ENCODE peak calls at places on chromosomes 6 and 20, in six cellular contexts. J is stomach, F is upper lobe of left lung, T is K562, O is SK-N-SH, Q is sigmoid colon. K is an unnamed sample.

GRCh38 chr6:167015302-167015701 is 16.1 kb downstream of the CEP43 start:
- DNase-seq in T (no peak), Q (no peak), F (peak; percentile 13), O (no peak), J (no peak), K (no peak)

GRCh38 chr6:147643341-147644200 is 135.1 kb downstream of the SAMD5 start:
- DNase-seq in Q (no peak), F (no peak), O (no peak), T (no peak), J (no peak), K (no peak)

GRCh38 chr6:150511313-150511712 is 88.4 kb upstream of the PLEKHG1 start:
- DNase-seq in J (no peak), F (no peak), Q (no peak), T (no peak), O (no peak), K (no peak)

GRCh38 chr6:116482780-116483179 is 21.6 kb downstream of the CALHM6 start:
- DNase-seq in F (no peak), J (no peak), T (no peak), O (no peak), Q (no peak), K (no peak)

GRCh38 chr6:169898788-169899480 is 147.5 kb downstream of the ERMARD start:
- DNase-seq in F (peak; percentile 58), T (peak; percentile 72), O (no peak), J (no peak), Q (peak; percentile 61), K (no peak)

GRCh38 chr6:157625764-157626163 is 197.3 kb upstream of the SNX9 start:
- DNase-seq in O (no peak), Q (no peak), J (no peak), T (no peak), F (no peak), K (no peak)

GRCh38 chr6:40946738-40947301 is 92.2 kb downstream of the UNC5CL start:
- DNase-seq in F (no peak), O (no peak), J (no peak), T (no peak), Q (no peak), K (no peak)

GRCh38 chr20:57656821-57657536 is 36.8 kb upstream of the ZBP1 start:
- DNase-seq in Q (peak; percentile 60), O (peak; percentile 17), T (peak; percentile 6), J (peak; percentile 19), F (peak; percentile 48), K (no peak)

GRCh38 chr20:19017104-19017690 is 195.2 kb upstream of the SLC24A3 start:
- DNase-seq in F (peak; percentile 38), J (no peak), T (no peak), O (no peak), Q (no peak), K (no peak)

GRCh38 chr6:141415896-141416295 is 716.8 kb upstream of the GJE1 start:
- DNase-seq in O (no peak), Q (no peak), F (no peak), T (no peak), J (no peak), K (no peak)

GRCh38 chr6:3471711-3472110 is 14.9 kb upstream of the SLC22A23 start:
- DNase-seq in O (no peak), Q (no peak), T (no peak), F (no peak), J (peak; percentile 39), K (no peak)

GRCh38 chr6:106574729-106575458 is 54.4 kb downstream of the RTN4IP1 start:
- DNase-seq in J (no peak), F (peak; percentile 27), O (no peak), Q (no peak), T (no peak), K (no peak)

GRCh38 chr20:62243106-62243505 is 4.8 kb downstream of the OSBPL2 start:
- DNase-seq in T (no peak), F (no peak), J (no peak), O (no peak), Q (no peak), K (no peak)

GRCh38 chr6:4610256-4610655 is 165.9 kb upstream of the CDYL start:
- DNase-seq in Q (peak; percentile 92), F (no peak), T (no peak), O (no peak), J (no peak), K (peak; percentile 26)

GRCh38 chr6:22082278-22082677 is 214.6 kb downstream of the PRL start:
- DNase-seq in O (no peak), F (no peak), J (no peak), T (no peak), Q (no peak), K (no peak)

GRCh38 chr6:39599341-39599740 is 125.9 kb downstream of the KIF6 start:
- DNase-seq in Q (no peak), J (no peak), F (no peak), T (no peak), O (no peak), K (no peak)

GRCh38 chr20:38302721-38303120 is 1.2 kb upstream of the BPI start:
- DNase-seq in Q (peak; percentile 56), T (no peak), O (peak; percentile 83), J (no peak), F (no peak), K (no peak)
- TF ChIP-seq CTCF in Q (no peak), T (no peak), O (no peak), J (no peak), F (no peak), K (no peak)

GRCh38 chr6:30259140-30260035 is 46.2 kb upstream of the TRIM26 start:
- DNase-seq in O (peak; percentile 90), Q (peak; percentile 89), J (peak; percentile 70), T (peak; percentile 18), F (peak; percentile 92), K (peak; percentile 70)
- TF ChIP-seq POLR2AphosphoS5 in O (no peak), Q (peak; percentile 58), J (no peak), T (no peak), F (no peak), K (peak; percentile 19)

DNA sequence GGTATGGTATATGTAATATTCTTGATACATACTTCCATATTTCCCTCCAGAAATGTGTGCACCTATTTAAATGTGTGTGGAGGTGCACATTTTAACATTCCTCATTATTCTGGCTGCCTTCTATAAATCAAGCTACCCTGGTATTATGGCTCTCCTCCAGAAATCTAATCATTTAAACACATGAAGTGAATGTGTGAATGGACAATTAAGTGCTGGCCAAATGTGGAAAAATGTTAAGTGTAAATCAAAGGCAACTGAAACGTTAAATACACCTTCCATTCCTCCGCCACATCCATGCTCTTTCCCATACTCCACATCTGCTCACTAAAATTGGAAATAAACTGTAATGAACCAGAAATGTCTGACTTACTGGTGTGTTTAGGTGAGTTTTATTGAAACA is 24.9 kb upstream of the ESR1 start:
- DNase-seq in F (no peak), Q (no peak), O (no peak), J (no peak), T (no peak), K (no peak)
- TF ChIP-seq EP300 in F (no peak), Q (no peak), O (no peak), J (no peak), T (no peak), K (no peak)

DNA sequence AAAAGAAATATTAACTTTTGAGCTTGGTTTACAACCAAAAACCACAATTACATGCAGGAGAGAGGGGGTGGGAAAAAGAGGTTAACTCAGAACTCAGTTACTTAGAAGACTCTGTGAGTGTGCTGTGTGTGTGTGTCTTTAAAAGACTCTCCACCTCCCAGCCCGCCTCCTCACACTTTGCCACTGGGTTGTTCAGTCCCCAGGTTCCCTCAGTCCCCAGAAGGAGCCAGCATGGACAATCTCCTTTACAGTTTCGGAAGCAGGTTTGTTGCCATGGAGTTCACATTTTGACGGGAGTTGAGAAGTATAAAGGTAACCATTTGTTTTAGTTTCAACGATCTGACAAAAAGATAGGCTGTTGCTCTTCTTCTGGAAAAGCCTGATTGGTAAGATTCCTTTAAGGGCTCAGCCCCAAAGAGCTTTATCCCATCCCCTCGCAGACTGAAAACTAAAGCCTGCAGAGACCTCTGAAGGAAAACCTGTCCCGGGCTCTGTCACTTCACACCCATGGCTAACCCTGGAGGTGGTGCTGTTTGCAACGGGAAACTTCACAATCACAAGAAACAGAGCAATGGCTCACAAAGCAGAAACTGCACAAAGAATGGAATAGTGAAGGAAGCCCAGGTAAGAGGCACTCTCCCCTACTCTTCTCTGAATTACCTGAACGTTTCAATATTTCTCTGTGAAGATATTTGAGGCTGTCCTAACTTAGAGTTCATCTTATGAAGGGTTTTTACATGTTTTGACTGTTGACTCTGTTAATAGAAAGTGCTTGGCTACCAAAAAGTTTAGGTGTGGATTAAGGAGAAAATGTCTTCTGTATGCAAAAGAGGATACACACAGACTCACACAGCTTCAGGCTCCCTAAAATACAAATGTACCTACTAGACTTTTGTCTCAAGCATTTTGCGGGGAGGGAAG is at the start of gene SPTLC3:
- DNase-seq in Q (peak; percentile 73), T (no peak), F (no peak), J (peak; percentile 48), O (no peak), K (peak; percentile 62)
- TF ChIP-seq CTCF in Q (no peak), T (no peak), F (no peak), J (no peak), O (no peak), K (no peak)

GRCh38 chr20:44543345-44543744 is 21.5 kb upstream of the SERINC3 start:
- DNase-seq in Q (no peak), J (no peak), F (no peak), O (no peak), T (no peak), K (no peak)

GRCh38 chr20:44542902-44543301 is 21.0 kb upstream of the SERINC3 start:
- DNase-seq in Q (no peak), J (no peak), F (no peak), T (no peak), O (no peak), K (no peak)

GRCh38 chr20:44547419-44547818 is 25.5 kb upstream of the SERINC3 start:
- DNase-seq in O (no peak), J (no peak), Q (no peak), T (no peak), F (no peak), K (no peak)

GRCh38 chr20:44541957-44542356 is 20.1 kb upstream of the SERINC3 start:
- DNase-seq in Q (no peak), F (no peak), J (no peak), O (no peak), T (no peak), K (no peak)

DNA sequence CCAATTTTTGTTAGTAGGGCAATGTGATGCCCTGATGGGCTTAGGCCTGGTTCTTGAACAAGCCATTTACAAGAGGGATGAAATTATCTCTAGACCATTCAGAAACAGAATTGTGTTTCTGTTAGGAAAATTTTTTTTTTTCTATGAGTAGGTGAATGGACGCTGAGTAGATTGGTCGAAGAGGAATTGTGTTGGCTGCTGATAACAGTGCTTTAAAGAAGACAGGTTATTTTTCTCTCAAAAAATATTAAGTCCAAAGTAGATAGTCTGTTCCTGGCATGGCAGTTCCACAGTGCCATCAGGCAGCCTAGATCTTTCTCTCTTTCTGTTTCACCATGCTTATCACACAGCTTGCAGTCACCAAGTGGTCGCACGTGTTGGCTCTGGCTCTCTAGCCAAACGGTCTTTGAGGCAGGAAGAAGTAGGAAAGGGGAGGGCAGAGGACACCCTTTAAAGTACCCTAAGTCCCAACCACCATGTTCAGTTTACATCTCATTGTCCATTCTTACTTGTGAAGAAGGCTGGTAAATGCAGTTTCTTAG is 22.4 kb upstream of the SERINC3 start:
- DNase-seq in F (no peak), T (peak; percentile 35), J (no peak), Q (no peak), O (no peak), K (no peak)
- TF ChIP-seq POLR2AphosphoS5 in F (no peak), T (no peak), J (no peak), Q (no peak), O (no peak), K (no peak)